ENCODE peak calls at places on chromosomes 3 and 15, in six cellular contexts. U is GM12891, C is GM12878, W is K562, I is H1, A is HepG2. O is an unnamed sample.

GRCh38 chr3:85254738-85255137 is 295.9 kb downstream of the CADM2 start:
- DNase-seq in U (no peak), C (no peak), W (no peak), I (no peak), A (no peak), O (no peak)

GRCh38 chr3:88957751-88958452 is 149.5 kb upstream of the EPHA3 start:
- DNase-seq in U (no peak), C (no peak), W (no peak), I (no peak), A (no peak), O (no peak)

GRCh38 chr3:128127236-128127635 is 3.6 kb upstream of the RUVBL1 start:
- DNase-seq in U (no peak), C (no peak), W (no peak), I (no peak), A (no peak), O (no peak)

GRCh38 chr3:155370198-155370597 is 76.7 kb upstream of the STRIT1 start:
- DNase-seq in U (no peak), C (no peak), W (no peak), I (no peak), A (no peak), O (no peak)

GRCh38 chr15:95286911-95287769 is 1043.4 kb upstream of the NR2F2 start:
- DNase-seq in U (no peak), C (peak), W (no peak), I (peak), A (no peak), O (no peak)

GRCh38 chr15:91426412-91426811 is 326.4 kb downstream of the SV2B start:
- DNase-seq in U (no peak), C (no peak), W (no peak), I (no peak), A (no peak), O (no peak)

GRCh38 chr3:150497956-150498355 is 48.3 kb downstream of the SERP1 start:
- DNase-seq in U (no peak), C (no peak), W (peak), I (no peak), A (no peak), O (no peak)

GRCh38 chr15:70906842-70907241 is 14.2 kb downstream of the LRRC49 start:
- DNase-seq in U (no peak), C (no peak), W (no peak), I (no peak), A (no peak), O (no peak)

GRCh38 chr15:35466476-35466875 is 79.5 kb downstream of the DPH6 start:
- DNase-seq in U (no peak), C (no peak), W (no peak), I (no peak), A (no peak), O (no peak)

GRCh38 chr3:147159141-147159540 is 247.2 kb downstream of the ZIC4 start:
- DNase-seq in U (no peak), C (no peak), W (no peak), I (no peak), A (no peak), O (no peak)

GRCh38 chr3:196688349-196688748 is 23.7 kb downstream of the CEP19 start:
- DNase-seq in U (no peak), C (no peak), W (no peak), I (no peak), A (no peak), O (no peak)

GRCh38 chr3:69016901-69017300 is 3.4 kb upstream of the EOGT start:
- DNase-seq in U (no peak), C (no peak), W (no peak), I (no peak), A (no peak), O (no peak)

GRCh38 chr3:82938821-82939328 is 1177.4 kb upstream of the GBE1 start:
- DNase-seq in U (no peak), C (no peak), W (no peak), I (no peak), A (no peak), O (no peak)

GRCh38 chr3:173793963-173794362 is 396.4 kb downstream of the NLGN1 start:
- DNase-seq in U (no peak), C (no peak), W (no peak), I (no peak), A (no peak), O (no peak)

GRCh38 chr3:98918586-98918985 is 17.1 kb upstream of the DCBLD2 start:
- DNase-seq in U (no peak), C (no peak), W (no peak), I (no peak), A (no peak), O (no peak)

GRCh38 chr3:186828340-186828739 is 14.2 kb upstream of the ADIPOQ start:
- DNase-seq in U (no peak), C (no peak), W (no peak), I (no peak), A (no peak), O (no peak)

GRCh38 chr3:31165399-31165860 is 271.0 kb upstream of the GADL1 start:
- DNase-seq in U (no peak), C (no peak), W (no peak), I (no peak), A (no peak), O (no peak)

GRCh38 chr3:192816274-192816853 is 89.0 kb upstream of the FGF12 start:
- DNase-seq in U (no peak), C (no peak), W (peak), I (no peak), A (peak), O (no peak)

GRCh38 chr15:66942649-66943390 is 122.6 kb upstream of the SMAD3 start:
- DNase-seq in U (no peak), C (no peak), W (no peak), I (no peak), A (no peak), O (no peak)

GRCh38 chr15:90591524-90591923 is 61.8 kb downstream of the CRTC3 start:
- DNase-seq in U (no peak), C (no peak), W (no peak), I (no peak), A (no peak), O (no peak)

GRCh38 chr3:58824285-58824684 is 157.7 kb upstream of the FAM3D start:
- DNase-seq in U (no peak), C (no peak), W (peak), I (peak), A (peak), O (no peak)

GRCh38 chr3:4830586-4830914 is 148.7 kb upstream of the BHLHE40 start:
- DNase-seq in U (no peak), C (no peak), W (no peak), I (no peak), A (no peak), O (no peak)

GRCh38 chr3:4416961-4417360 is 50.1 kb downstream of the SUMF1 start:
- DNase-seq in U (no peak), C (no peak), W (no peak), I (no peak), A (no peak), O (no peak)

GRCh38 chr3:119643094-119643493 is 17.3 kb downstream of the POPDC2 start:
- DNase-seq in U (no peak), C (no peak), W (no peak), I (no peak), A (no peak), O (no peak)

GRCh38 chr3:58287354-58287753 is 18.7 kb upstream of the RPP14 start:
- DNase-seq in U (no peak), C (no peak), W (no peak), I (no peak), A (no peak), O (no peak)

GRCh38 chr3:74623261-74623836 is 8.9 kb upstream of the CNTN3 start:
- DNase-seq in U (no peak), C (no peak), W (no peak), I (no peak), A (no peak), O (no peak)

GRCh38 chr15:80268101-80268500 is 16.1 kb upstream of the CTXND1 start:
- DNase-seq in U (no peak), C (no peak), W (no peak), I (no peak), A (no peak), O (no peak)

GRCh38 chr3:3772920-3773319 is 26.3 kb upstream of the LRRN1 start:
- DNase-seq in U (no peak), C (no peak), W (no peak), I (no peak), A (no peak), O (no peak)

GRCh38 chr3:18423401-18424212 is 1.5 kb downstream of the SATB1 start:
- DNase-seq in U (peak), C (peak), W (peak), I (peak), A (no peak), O (no peak)

GRCh38 chr3:18424213-18424861 is 802 bp downstream of the SATB1 start:
- DNase-seq in U (no peak), C (no peak), W (peak), I (peak), A (no peak), O (no peak)

GRCh38 chr3:18426597-18426996 is 1.5 kb upstream of the SATB1 start:
- DNase-seq in U (no peak), C (no peak), W (no peak), I (no peak), A (no peak), O (no peak)

GRCh38 chr3:18425641-18426403 is 683 bp upstream of the SATB1 start:
- DNase-seq in U (peak), C (no peak), W (no peak), I (peak), A (no peak), O (no peak)

GRCh38 chr3:18424862-18425640 is at the start of gene SATB1:
- DNase-seq in U (peak), C (no peak), W (peak), I (peak), A (no peak), O (no peak)
- TF ChIP-seq POLR2A in U (no peak), C (no peak), W (no peak), I (no peak), A (no peak), O (no peak)

GRCh38 chr3:117853923-117854322 is 1144.3 kb downstream of the TUSC7 start:
- DNase-seq in U (no peak), C (no peak), W (no peak), I (no peak), A (no peak), O (no peak)
- TF ChIP-seq POLR2AphosphoS5 in U (no peak), C (no peak), W (no peak), I (no peak), A (no peak), O (no peak)

DNA sequence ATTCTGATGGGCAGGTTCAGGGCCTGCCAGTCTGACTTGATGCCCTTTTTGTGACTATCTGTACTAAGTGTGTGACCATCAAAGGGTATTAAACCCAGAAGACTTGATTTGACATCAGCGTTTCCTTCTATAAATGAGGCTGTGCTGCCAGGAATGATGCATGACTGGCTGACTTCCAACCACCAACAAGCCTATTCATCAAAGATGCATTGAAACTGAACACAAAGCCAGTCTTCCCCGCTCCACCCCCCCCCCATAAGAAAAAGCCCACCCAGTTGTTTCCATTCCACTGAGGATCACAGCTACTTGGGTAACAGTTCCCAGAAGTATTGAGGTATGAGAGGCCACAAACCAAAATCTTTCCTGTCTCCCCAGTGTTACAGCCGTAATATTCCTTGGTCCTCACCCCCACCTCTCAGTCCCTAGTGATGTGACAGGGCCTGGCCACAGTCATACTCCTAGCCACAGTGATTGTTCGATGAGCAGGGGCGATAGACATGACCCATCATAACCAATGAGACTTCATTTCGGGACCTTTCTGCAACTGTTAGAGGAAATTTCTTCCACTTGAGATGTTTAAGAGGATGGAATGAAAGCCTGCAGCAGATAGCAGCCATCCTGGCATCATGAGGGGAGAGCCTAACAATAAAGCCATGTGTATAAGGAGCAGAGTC is 22.6 kb downstream of the SH3BP5 start:
- DNase-seq in U (no peak), C (no peak), W (no peak), I (no peak), A (no peak), O (no peak)
- TF ChIP-seq TAF1 in U (no peak), C (no peak), W (no peak), I (no peak), A (no peak), O (no peak)

GRCh38 chr15:31362886-31363285 is 36.3 kb downstream of the KLF13 start:
- DNase-seq in U (no peak), C (no peak), W (no peak), I (no peak), A (no peak), O (no peak)

GRCh38 chr15:31360158-31360561 is 33.5 kb downstream of the KLF13 start:
- DNase-seq in U (no peak), C (no peak), W (no peak), I (no peak), A (no peak), O (no peak)

GRCh38 chr15:31360843-31361763 is 34.5 kb downstream of the KLF13 start:
- DNase-seq in U (peak), C (no peak), W (no peak), I (no peak), A (no peak), O (peak)

GRCh38 chr15:31362121-31362520 is 35.5 kb downstream of the KLF13 start:
- DNase-seq in U (no peak), C (no peak), W (no peak), I (no peak), A (no peak), O (no peak)

DNA sequence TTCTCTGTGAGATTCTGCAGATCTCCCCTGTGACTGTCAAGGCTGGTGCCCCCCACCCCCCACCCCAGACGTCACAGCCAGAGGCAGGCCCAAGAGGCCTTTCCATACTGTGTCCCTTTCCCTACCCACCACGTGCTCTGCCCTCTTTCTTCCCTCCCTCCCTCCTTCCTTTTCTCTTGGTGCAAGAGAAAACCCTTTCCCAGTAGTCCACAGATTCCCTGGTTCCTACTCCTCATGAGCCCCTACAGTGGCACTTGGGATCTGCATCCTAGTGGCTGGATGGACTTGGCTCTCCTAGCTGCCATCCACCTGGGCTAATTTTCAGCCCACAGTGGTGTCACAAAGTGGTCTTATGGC is 35.1 kb downstream of the KLF13 start:
- DNase-seq in U (no peak), C (no peak), W (no peak), I (no peak), A (no peak), O (no peak)
- TF ChIP-seq POLR2A in U (no peak), C (no peak), W (no peak), I (no peak), A (no peak), O (no peak)

O was measured in GM12892.